ENCODE peak calls at places on chromosomes 12 and 14, in six cellular contexts. One of them, this sample, is unnamed.

GRCh38 chr12:108616941-108617858 is 16.5 kb downstream of the SELPLG start:
- DNase-seq in mesenchymal stem cell: peak
- DNase-seq in neuronal stem cell: no peak
- DNase-seq in IMR-90: no peak
- DNase-seq in H1: no peak
- DNase-seq in H9: no peak
- DNase-seq in this sample: no peak

GRCh38 chr14:99581371-99581770 is 22.6 kb downstream of the CCDC85C start:
- DNase-seq in mesenchymal stem cell: no peak
- DNase-seq in neuronal stem cell: peak
- DNase-seq in IMR-90: no peak
- DNase-seq in H1: no peak
- DNase-seq in H9: no peak
- DNase-seq in this sample: no peak

GRCh38 chr12:59036973-59037807 is 116.9 kb upstream of the LRIG3 start:
- DNase-seq in mesenchymal stem cell: peak
- DNase-seq in neuronal stem cell: no peak
- DNase-seq in IMR-90: peak
- DNase-seq in H1: no peak
- DNase-seq in H9: no peak
- DNase-seq in this sample: no peak

GRCh38 chr14:24806061-24806678 is 172.2 kb upstream of the GZMB start:
- DNase-seq in mesenchymal stem cell: peak
- DNase-seq in neuronal stem cell: peak
- DNase-seq in IMR-90: peak
- DNase-seq in H1: peak
- DNase-seq in H9: peak
- DNase-seq in this sample: peak

GRCh38 chr12:128445728-128446127 is 178.8 kb downstream of the TMEM132C start:
- DNase-seq in mesenchymal stem cell: no peak
- DNase-seq in neuronal stem cell: no peak
- DNase-seq in IMR-90: no peak
- DNase-seq in H1: no peak
- DNase-seq in H9: no peak
- DNase-seq in this sample: no peak

GRCh38 chr14:59306775-59307174 is 118.3 kb downstream of the DAAM1 start:
- DNase-seq in mesenchymal stem cell: peak
- DNase-seq in neuronal stem cell: no peak
- DNase-seq in IMR-90: peak
- DNase-seq in H1: no peak
- DNase-seq in H9: no peak
- DNase-seq in this sample: peak

GRCh38 chr14:100443643-100444042 is 120.5 kb downstream of the SLC25A47 start:
- DNase-seq in mesenchymal stem cell: no peak
- DNase-seq in neuronal stem cell: no peak
- DNase-seq in IMR-90: peak
- DNase-seq in H1: no peak
- DNase-seq in H9: no peak
- DNase-seq in this sample: no peak

GRCh38 chr12:123839826-123840225 is 77.7 kb downstream of the DNAH10 start:
- DNase-seq in mesenchymal stem cell: peak
- DNase-seq in neuronal stem cell: no peak
- DNase-seq in IMR-90: no peak
- DNase-seq in H1: no peak
- DNase-seq in H9: no peak
- DNase-seq in this sample: no peak

GRCh38 chr14:102419276-102419675 is 56.5 kb downstream of the TECPR2 start:
- DNase-seq in mesenchymal stem cell: no peak
- DNase-seq in neuronal stem cell: no peak
- DNase-seq in IMR-90: no peak
- DNase-seq in H1: no peak
- DNase-seq in H9: no peak
- DNase-seq in this sample: no peak

GRCh38 chr14:47191693-47192092 is 483.7 kb downstream of the MDGA2 start:
- DNase-seq in mesenchymal stem cell: no peak
- DNase-seq in neuronal stem cell: no peak
- DNase-seq in IMR-90: no peak
- DNase-seq in H1: no peak
- DNase-seq in H9: no peak
- DNase-seq in this sample: no peak

GRCh38 chr12:51905507-51906438 is 1.5 kb upstream of the ACVRL1 start:
- DNase-seq in mesenchymal stem cell: peak
- DNase-seq in neuronal stem cell: no peak
- DNase-seq in IMR-90: peak
- DNase-seq in H1: no peak
- DNase-seq in H9: no peak
- DNase-seq in this sample: peak

GRCh38 chr14:61812347-61813100 is 50.3 kb downstream of the SNAPC1 start:
- DNase-seq in mesenchymal stem cell: peak
- DNase-seq in neuronal stem cell: peak
- DNase-seq in IMR-90: no peak
- DNase-seq in H1: no peak
- DNase-seq in H9: peak
- DNase-seq in this sample: peak

GRCh38 chr12:69648476-69648875 is 37.8 kb upstream of the LRRC10 start:
- DNase-seq in mesenchymal stem cell: peak
- DNase-seq in neuronal stem cell: no peak
- DNase-seq in IMR-90: peak
- DNase-seq in H1: no peak
- DNase-seq in H9: no peak
- DNase-seq in this sample: no peak

GRCh38 chr14:51419685-51420084 is 179.6 kb downstream of the TMX1 start:
- DNase-seq in mesenchymal stem cell: no peak
- DNase-seq in neuronal stem cell: no peak
- DNase-seq in IMR-90: no peak
- DNase-seq in H1: no peak
- DNase-seq in H9: no peak
- DNase-seq in this sample: no peak

DNA sequence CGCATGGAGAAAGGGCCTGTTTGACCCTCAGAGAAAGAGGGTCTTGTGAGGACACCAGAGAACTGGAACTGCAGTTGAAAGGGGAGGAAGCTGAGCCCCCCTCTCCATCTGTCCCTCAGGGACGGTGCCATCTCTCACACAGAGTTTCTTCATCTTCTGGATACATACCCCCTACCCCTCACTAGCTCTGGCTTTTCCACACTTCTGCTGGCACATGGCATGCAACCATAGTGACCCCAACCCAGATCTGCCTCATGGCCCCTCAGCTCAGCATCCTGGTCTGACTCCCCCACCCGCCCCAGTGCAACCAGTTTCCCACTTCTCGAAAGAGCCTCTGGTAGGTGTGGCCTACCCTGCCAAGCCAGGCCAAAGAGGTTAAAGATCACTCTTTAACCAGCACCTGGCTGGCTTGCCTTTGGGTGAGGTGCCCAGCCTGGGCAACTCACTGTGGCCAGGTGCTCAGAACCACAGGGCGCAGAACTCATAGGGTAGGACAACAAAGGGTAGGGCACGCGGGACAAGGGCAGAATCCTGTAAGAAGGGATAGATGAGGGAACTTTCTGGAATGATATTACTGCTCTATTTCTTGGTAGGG is 25.8 kb downstream of the GALNT16 start:
- DNase-seq in mesenchymal stem cell: no peak
- DNase-seq in neuronal stem cell: no peak
- DNase-seq in IMR-90: no peak
- DNase-seq in H1: no peak
- DNase-seq in H9: no peak
- DNase-seq in this sample: no peak
- H2BK15ac ChIP-seq in mesenchymal stem cell: no peak
- H2BK15ac ChIP-seq in neuronal stem cell: no peak
- H2BK15ac ChIP-seq in IMR-90: no peak
- H2BK15ac ChIP-seq in H1: no peak
- H2BK15ac ChIP-seq in H9: no peak
- H2BK15ac ChIP-seq in this sample: no peak

DNA sequence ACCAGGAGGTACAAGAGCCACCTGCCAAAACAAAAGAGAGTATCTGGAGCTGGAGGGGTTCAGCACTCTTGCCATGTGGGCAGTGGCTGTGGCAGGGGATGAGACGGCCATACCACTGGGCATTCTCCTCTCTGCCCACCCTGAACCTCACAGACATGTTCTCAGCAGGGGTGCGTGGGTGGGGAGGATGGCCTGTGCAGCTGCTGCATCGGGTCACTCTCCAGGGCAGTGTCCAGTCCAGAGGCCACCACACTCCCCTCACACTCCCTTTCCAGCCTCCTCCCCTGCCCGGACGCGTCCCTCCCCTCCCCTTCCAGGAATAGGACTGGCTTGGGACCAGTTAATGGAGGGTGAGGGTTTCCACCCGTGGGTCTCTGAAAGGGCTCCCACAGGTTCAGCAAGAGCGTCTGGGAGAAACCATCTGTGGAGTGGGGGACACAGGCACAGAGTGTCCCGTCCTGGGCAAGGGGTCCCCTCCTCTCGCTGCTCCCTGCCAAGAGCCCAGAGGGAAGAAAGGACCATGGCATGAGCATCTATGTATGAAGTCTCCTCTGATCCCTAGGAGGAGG is 501 bp downstream of the C1R start:
- DNase-seq in mesenchymal stem cell: no peak
- DNase-seq in neuronal stem cell: no peak
- DNase-seq in IMR-90: no peak
- DNase-seq in H1: no peak
- DNase-seq in H9: no peak
- DNase-seq in this sample: no peak
- H3K9ac ChIP-seq in mesenchymal stem cell: peak
- H3K9ac ChIP-seq in neuronal stem cell: no peak
- H3K9ac ChIP-seq in IMR-90: peak
- H3K9ac ChIP-seq in H1: no peak
- H3K9ac ChIP-seq in H9: no peak
- H3K9ac ChIP-seq in this sample: peak

DNA sequence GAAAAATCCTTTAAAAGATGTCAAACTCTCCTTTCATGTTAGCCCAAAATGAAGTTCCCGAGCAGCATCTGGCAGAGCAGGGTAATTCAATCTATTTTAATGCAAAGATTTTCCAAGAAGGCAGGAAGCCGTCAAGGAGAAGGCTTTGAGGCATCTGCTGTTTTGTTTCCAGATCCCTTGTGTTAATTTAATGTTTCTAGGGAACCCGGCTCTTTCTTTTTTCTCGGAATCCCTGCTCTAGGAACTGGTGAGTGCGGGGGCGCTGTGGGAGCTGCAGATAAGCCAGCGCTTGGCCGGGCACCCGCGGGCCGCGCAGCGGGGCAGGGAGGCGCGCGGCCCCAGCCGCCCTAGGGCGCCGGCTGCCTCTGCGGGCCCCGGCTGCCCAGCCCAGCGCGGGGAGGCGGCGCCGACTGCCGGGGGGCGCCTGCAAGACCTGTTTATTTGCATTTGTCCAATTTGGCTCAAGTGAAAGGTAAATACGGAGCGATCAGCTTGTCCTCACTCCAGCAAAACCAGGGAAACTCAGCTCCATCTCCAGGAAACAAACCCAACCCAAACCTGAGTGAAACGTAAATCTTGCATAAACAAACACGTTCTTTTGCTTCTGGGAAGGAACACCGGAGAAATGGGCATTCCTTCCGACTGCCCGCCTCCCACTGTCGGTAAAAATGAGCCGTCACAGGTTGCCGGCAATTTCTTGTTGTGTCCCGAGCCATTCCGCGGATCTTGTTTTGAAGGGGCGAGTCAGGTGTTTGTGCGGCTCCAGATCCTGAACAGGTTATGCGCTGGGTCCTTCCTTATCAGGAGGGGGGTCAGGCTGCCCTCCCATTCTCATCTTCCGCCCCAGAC is 65.1 kb downstream of the CRADD start:
- DNase-seq in mesenchymal stem cell: peak
- DNase-seq in neuronal stem cell: peak
- DNase-seq in IMR-90: peak
- DNase-seq in H1: peak
- DNase-seq in H9: peak
- DNase-seq in this sample: peak
- H2BK15ac ChIP-seq in mesenchymal stem cell: no peak
- H2BK15ac ChIP-seq in neuronal stem cell: no peak
- H2BK15ac ChIP-seq in IMR-90: peak
- H2BK15ac ChIP-seq in H1: peak
- H2BK15ac ChIP-seq in H9: no peak
- H2BK15ac ChIP-seq in this sample: no peak

DNA sequence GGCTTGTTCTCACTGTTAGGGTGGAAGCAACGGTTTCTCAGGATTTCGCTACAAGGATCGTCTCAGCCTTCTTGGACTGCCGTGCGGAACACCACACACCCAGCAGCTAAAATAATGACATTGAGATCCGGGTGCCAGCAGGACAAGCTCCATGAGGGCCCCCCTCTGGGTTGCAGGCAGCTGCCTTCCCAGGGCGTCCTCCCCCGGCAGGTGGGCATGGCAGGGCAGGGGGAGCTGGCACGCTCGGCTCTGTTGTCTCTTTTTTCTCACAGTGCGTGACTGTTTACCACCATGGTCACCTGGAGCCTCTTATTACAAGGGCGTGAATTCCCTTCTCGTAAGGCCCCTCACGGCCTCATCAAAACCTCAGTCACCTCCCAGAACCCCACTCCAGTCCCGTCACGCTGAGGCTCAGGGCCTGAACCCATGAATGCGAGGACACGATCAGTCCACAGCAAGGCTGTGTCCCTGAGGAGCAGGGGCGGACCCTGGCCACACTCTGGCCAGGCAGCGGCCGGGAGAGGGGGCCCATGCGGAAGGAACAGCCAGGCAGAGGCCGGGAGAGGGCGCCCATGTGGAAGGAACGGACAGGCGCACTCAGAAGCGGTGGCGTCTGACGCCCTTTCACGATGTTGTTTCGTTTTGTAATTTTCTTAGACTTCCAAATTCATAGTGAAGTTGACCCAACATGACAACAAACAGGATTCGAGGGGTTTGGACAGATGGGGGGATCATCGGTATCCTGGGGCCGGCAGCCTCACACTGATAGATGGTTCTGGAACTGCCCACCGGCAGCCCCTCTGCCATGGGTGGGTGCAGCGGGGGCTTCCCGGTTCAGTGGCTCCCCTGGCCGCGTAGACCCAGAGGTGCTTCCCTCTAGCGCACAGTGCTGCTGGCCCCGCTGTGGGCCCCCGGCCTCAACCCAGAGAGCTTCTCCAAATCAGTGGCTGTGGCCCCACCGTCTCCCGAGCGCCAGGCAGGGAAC is 10.0 kb downstream of the LRCOL1 start:
- DNase-seq in mesenchymal stem cell: peak
- DNase-seq in neuronal stem cell: no peak
- DNase-seq in IMR-90: peak
- DNase-seq in H1: no peak
- DNase-seq in H9: peak
- DNase-seq in this sample: peak
- H3K9ac ChIP-seq in mesenchymal stem cell: peak
- H3K9ac ChIP-seq in neuronal stem cell: no peak
- H3K9ac ChIP-seq in IMR-90: peak
- H3K9ac ChIP-seq in H1: no peak
- H3K9ac ChIP-seq in H9: no peak
- H3K9ac ChIP-seq in this sample: no peak

DNA sequence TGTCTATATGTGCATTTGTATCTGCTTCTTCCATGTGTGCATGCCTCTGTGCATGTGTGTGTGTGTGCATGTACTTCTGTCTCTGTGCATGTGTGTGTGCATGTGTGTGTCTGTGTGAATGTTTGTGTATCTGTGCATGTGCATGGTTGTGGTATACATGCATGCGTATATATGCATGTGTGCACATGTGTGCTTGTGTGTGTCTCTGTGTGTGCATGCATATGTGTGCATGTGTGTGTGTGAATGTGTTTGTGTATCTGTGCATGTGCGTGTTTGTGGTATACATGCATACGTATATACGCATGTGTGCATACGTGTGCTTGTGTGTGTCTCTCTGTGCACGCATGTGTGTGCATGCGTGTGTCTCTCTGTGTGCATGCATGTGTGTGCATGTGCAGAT is 363.2 kb upstream of the SFSWAP start:
- DNase-seq in mesenchymal stem cell: no peak
- DNase-seq in neuronal stem cell: no peak
- DNase-seq in IMR-90: no peak
- DNase-seq in H1: no peak
- DNase-seq in H9: no peak
- DNase-seq in this sample: no peak
- H2BK15ac ChIP-seq in mesenchymal stem cell: no peak
- H2BK15ac ChIP-seq in neuronal stem cell: no peak
- H2BK15ac ChIP-seq in IMR-90: no peak
- H2BK15ac ChIP-seq in H1: peak
- H2BK15ac ChIP-seq in H9: no peak
- H2BK15ac ChIP-seq in this sample: no peak